ENCODE peak calls at places on chromosome 9, in ten cellular contexts. R is left ventricle myocardium inferior, H is right atrium auricular region, E is PC-3, D is left lung, Q is tibial artery, L is H9, M is upper lobe of right lung, T is Peyer's patch, Y is fibroblast of lung. C is an unnamed sample. For H3K9me3, the result is how much of the 10 kb centered on the place peaks cover.

GRCh38 chr9:128408963-128409431 is 11.7 kb upstream of the CERCAM start:
- DNase-seq in R (no peak), H (no peak), E (no peak), D (no peak), Q (no peak), L (no peak), M (no peak), T (no peak), Y (no peak), C (no peak)

GRCh38 chr9:130866474-130866965 is 30.1 kb downstream of the QRFP start:
- DNase-seq in R (no peak), H (peak), E (peak), D (no peak), Q (peak), L (peak), M (no peak), T (peak), Y (peak), C (peak)

GRCh38 chr9:87431831-87432230 is 65.8 kb upstream of the DAPK1 start:
- DNase-seq in R (no peak), H (no peak), E (no peak), D (no peak), Q (no peak), L (no peak), M (no peak), T (no peak), Y (peak), C (no peak)

GRCh38 chr9:19102181-19102630 is 498 bp downstream of the HAUS6 start:
- DNase-seq in R (no peak), H (no peak), E (peak), D (no peak), Q (no peak), L (no peak), M (peak), T (peak), Y (no peak), C (peak)

GRCh38 chr9:77843088-77843985 is 188.3 kb downstream of the GNAQ start:
- DNase-seq in R (no peak), H (no peak), E (no peak), D (no peak), Q (no peak), L (peak), M (no peak), T (no peak), Y (peak), C (no peak)

GRCh38 chr9:36995927-36996471 is 38.1 kb downstream of the PAX5 start:
- DNase-seq in R (peak), H (no peak), E (peak), D (peak), Q (no peak), L (peak), M (peak), T (peak), Y (peak), C (peak)

GRCh38 chr9:127697575-127697974 is 9.2 kb upstream of the CFAP157 start:
- DNase-seq in R (no peak), H (no peak), E (no peak), D (no peak), Q (no peak), L (no peak), M (no peak), T (no peak), Y (no peak), C (no peak)

GRCh38 chr9:127034691-127035090 is 87.7 kb downstream of the ANGPTL2 start:
- DNase-seq in R (no peak), H (no peak), E (no peak), D (no peak), Q (no peak), L (no peak), M (no peak), T (no peak), Y (no peak), C (no peak)

GRCh38 chr9:26158631-26159150 is 480.4 kb upstream of the TUSC1 start:
- DNase-seq in R (no peak), H (no peak), E (no peak), D (no peak), Q (no peak), L (no peak), M (no peak), T (no peak), Y (no peak), C (no peak)

GRCh38 chr9:110871736-110872135 is 166.5 kb downstream of the LPAR1 start:
- DNase-seq in R (no peak), H (no peak), E (no peak), D (no peak), Q (no peak), L (no peak), M (no peak), T (no peak), Y (no peak), C (no peak)

GRCh38 chr9:110869931-110870330 is 168.3 kb downstream of the LPAR1 start:
- DNase-seq in R (no peak), H (no peak), E (no peak), D (no peak), Q (no peak), L (no peak), M (no peak), T (no peak), Y (no peak), C (no peak)

GRCh38 chr9:110880123-110880522 is 158.1 kb downstream of the LPAR1 start:
- DNase-seq in R (no peak), H (no peak), E (no peak), D (no peak), Q (no peak), L (no peak), M (no peak), T (no peak), Y (peak), C (no peak)

GRCh38 chr9:110877376-110877775 is 160.9 kb downstream of the LPAR1 start:
- DNase-seq in R (no peak), H (no peak), E (no peak), D (no peak), Q (no peak), L (no peak), M (no peak), T (no peak), Y (no peak), C (no peak)

GRCh38 chr9:110875275-110875674 is 163.0 kb downstream of the LPAR1 start:
- DNase-seq in R (peak), H (peak), E (no peak), D (peak), Q (peak), L (peak), M (peak), T (no peak), Y (no peak), C (no peak)
- TF ChIP-seq CTCF in R (no peak), H (no peak), E (no peak), D (no peak), Q (no peak), L (peak), M (no peak), T (no peak), Y (no peak), C (no peak)

DNA sequence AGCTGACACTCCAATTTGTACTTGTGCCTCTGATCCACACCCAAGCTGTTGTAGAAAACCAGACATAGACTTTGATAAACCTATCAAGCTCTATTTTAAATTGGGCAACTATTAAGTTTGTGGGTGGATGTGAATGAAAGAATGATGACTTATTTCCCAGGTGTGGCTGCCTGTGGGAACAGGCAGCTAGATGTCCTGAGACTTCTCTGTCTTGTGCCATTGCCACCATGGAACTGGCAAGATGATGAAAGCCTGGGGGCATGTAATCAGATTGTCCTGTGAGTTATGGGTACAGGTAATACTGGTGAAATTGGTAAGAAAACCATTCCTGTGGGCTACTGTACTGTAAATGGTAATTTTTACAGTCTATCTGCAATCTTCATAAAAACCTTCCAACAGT is 57.5 kb downstream of the CEMIP2 start:
- DNase-seq in R (no peak), H (no peak), E (no peak), D (no peak), Q (no peak), L (no peak), M (no peak), T (no peak), Y (no peak), C (no peak)
- H3K27ac ChIP-seq in R (no peak), H (no peak), E (no peak), D (no peak), Q (no peak), L (no peak), M (no peak), T (no peak), Y (no peak), C (no peak)

DNA sequence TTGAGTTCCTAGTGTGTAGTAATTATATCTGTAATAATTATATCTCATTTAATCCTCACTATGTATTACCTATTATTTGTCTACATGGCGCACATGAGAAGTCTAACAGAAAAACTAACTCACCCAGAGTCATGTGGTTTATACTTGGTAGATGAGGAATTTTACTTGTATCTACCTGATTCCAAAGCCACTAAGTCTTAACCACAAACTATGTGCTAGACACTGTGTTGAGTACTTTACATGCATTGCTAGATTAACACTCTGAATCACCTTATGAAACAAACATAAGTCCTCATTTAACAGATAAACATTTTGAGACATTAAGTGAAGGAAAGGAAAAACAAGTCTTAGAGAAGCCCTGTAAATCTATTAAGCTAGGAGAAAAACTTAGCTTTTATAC is 404.8 kb downstream of the TLR4 start:
- DNase-seq in R (no peak), H (no peak), E (no peak), D (no peak), Q (no peak), L (no peak), M (no peak), T (no peak), Y (peak), C (no peak)
- H3K9me3 ChIP-seq in R (under half), H (under half), E (under half), D (under half), Q (under half), L (under half), M (under half), T (under half), Y (under half), C (under half)

GRCh38 chr9:101481296-101481695 is 45.7 kb upstream of the ALDOB start:
- DNase-seq in R (no peak), H (no peak), E (no peak), D (no peak), Q (no peak), L (no peak), M (no peak), T (no peak), Y (no peak), C (no peak)

GRCh38 chr9:101487443-101487855 is 46.2 kb upstream of the RNF20 start:
- DNase-seq in R (no peak), H (no peak), E (no peak), D (no peak), Q (no peak), L (no peak), M (no peak), T (no peak), Y (no peak), C (no peak)

GRCh38 chr9:101484046-101484445 is 48.5 kb upstream of the ALDOB start:
- DNase-seq in R (no peak), H (no peak), E (no peak), D (no peak), Q (no peak), L (no peak), M (no peak), T (no peak), Y (no peak), C (no peak)

GRCh38 chr9:101485873-101486692 is 47.6 kb upstream of the RNF20 start:
- DNase-seq in R (peak), H (no peak), E (no peak), D (peak), Q (peak), L (peak), M (peak), T (peak), Y (peak), C (no peak)

GRCh38 chr9:101486693-101487442 is 46.8 kb upstream of the RNF20 start:
- DNase-seq in R (peak), H (no peak), E (no peak), D (peak), Q (peak), L (peak), M (peak), T (peak), Y (peak), C (no peak)
- TF ChIP-seq CTCF in R (no peak), H (peak), E (no peak), D (no peak), Q (peak), L (peak), M (peak), T (no peak), Y (no peak), C (no peak)

GRCh38 chr9:33220681-33221567 is 19.0 kb upstream of the SPINK4 start:
- DNase-seq in R (no peak), H (no peak), E (no peak), D (no peak), Q (no peak), L (no peak), M (no peak), T (no peak), Y (no peak), C (no peak)
- H3K27ac ChIP-seq in R (no peak), H (no peak), E (no peak), D (no peak), Q (no peak), L (no peak), M (no peak), T (no peak), Y (no peak), C (no peak)